ENCODE peak calls at places on chromosome 3, in eight cellular contexts. P is GM12892, D is sigmoid colon, Q is suprapubic skin, Y is stomach, R is K562, B is breast epithelium, W is spleen. O is an unnamed sample.

GRCh38 chr3:148601766-148602685 is 95.7 kb upstream of the AGTR1 start:
- DNase-seq in P (no peak), D (no peak), Q (no peak), Y (no peak), R (no peak), B (no peak), W (no peak), O (no peak)

GRCh38 chr3:159814161-159814560 is 174.5 kb upstream of the IL12A start:
- DNase-seq in P (no peak), D (no peak), Q (no peak), Y (no peak), R (no peak), B (no peak), W (no peak), O (no peak)

GRCh38 chr3:190266915-190267290 is 55.3 kb downstream of the CLDN1 start:
- DNase-seq in P (no peak), D (no peak), Q (no peak), Y (no peak), R (no peak), B (no peak), W (no peak), O (no peak)

GRCh38 chr3:36681867-36682266 is 82.5 kb downstream of the DCLK3 start:
- DNase-seq in P (no peak), D (no peak), Q (no peak), Y (no peak), R (no peak), B (no peak), W (no peak), O (no peak)

GRCh38 chr3:51270559-51270958 is 114.5 kb upstream of the MANF start:
- DNase-seq in P (no peak), D (no peak), Q (no peak), Y (no peak), R (no peak), B (no peak), W (no peak), O (no peak)

GRCh38 chr3:52367891-52368880 is 52.1 kb downstream of the DNAH1 start:
- DNase-seq in P (no peak), D (no peak), Q (no peak), Y (no peak), R (no peak), B (no peak), W (no peak), O (no peak)

GRCh38 chr3:144590854-144591253 is 619.2 kb downstream of the DIPK2A start:
- DNase-seq in P (no peak), D (no peak), Q (no peak), Y (no peak), R (no peak), B (no peak), W (no peak), O (no peak)

GRCh38 chr3:23601020-23601822 is 204.5 kb upstream of the UBE2E1 start:
- DNase-seq in P (no peak), D (no peak), Q (no peak), Y (no peak), R (no peak), B (no peak), W (no peak), O (no peak)

GRCh38 chr3:110650752-110651151 is 420.9 kb upstream of the NECTIN3 start:
- DNase-seq in P (no peak), D (no peak), Q (no peak), Y (no peak), R (no peak), B (no peak), W (no peak), O (no peak)

GRCh38 chr3:45509038-45509767 is 85.3 kb upstream of the LIMD1 start:
- DNase-seq in P (no peak), D (no peak), Q (no peak), Y (no peak), R (no peak), B (no peak), W (no peak), O (no peak)

GRCh38 chr3:13588221-13588701 is 39.3 kb downstream of the FBLN2 start:
- DNase-seq in P (no peak), D (peak; percentile 52), Q (no peak), Y (no peak), R (no peak), B (no peak), W (peak; percentile 64), O (no peak)

GRCh38 chr3:107596639-107597038 is 73.9 kb downstream of the BBX start:
- DNase-seq in P (no peak), D (no peak), Q (no peak), Y (no peak), R (no peak), B (no peak), W (no peak), O (no peak)

GRCh38 chr3:107599755-107600122 is 77.0 kb downstream of the BBX start:
- DNase-seq in P (no peak), D (no peak), Q (no peak), Y (no peak), R (no peak), B (no peak), W (no peak), O (no peak)

GRCh38 chr3:107594870-107595269 is 72.1 kb downstream of the BBX start:
- DNase-seq in P (no peak), D (no peak), Q (no peak), Y (no peak), R (no peak), B (no peak), W (no peak), O (no peak)

GRCh38 chr3:107600784-107601183 is 78.0 kb downstream of the BBX start:
- DNase-seq in P (no peak), D (no peak), Q (no peak), Y (no peak), R (no peak), B (no peak), W (no peak), O (no peak)

DNA sequence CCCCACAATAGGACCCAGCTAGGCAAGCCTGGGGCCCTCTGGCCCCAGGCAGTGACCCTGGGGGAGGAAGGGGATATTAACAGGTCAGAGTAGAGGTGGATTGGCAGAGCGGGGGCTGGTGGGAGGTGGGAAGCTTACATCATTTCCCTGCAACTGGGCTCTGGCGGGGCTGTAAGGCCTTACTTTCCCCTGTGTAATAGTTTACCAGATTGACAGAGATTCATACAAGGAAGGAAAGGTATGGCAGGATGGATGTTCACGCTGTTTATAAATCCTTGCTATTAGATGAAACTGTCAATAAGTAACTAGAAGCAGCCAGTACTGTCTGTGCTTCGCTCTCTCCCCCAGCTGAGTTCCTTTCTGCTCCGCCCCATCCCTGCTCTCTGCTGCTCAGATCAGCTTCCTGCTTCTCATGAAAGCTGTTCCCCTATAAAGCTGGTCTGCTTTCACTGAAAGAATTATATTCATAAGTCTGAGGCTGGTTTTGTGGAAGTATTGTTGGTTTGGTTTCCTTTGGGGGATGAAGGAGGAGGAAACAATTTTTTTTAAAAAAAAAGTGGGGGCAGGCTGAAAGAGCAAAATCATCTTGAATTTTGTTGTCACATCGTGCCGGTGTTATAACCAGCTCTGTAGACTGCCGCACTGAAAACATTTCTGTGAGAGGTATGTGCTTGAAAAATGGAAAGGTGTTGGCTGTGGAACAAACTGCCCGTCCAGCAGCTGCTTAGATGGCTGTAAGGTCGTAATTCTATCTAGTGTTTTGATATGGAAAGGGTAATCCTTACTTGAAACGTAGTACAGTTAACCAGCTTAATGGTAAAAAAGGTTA is 76.4 kb downstream of the BBX start:
- DNase-seq in P (no peak), D (peak; percentile 70), Q (no peak), Y (no peak), R (no peak), B (no peak), W (peak; percentile 86), O (no peak)
- TF ChIP-seq POLR2AphosphoS5 in P (no peak), D (no peak), Q (no peak), Y (no peak), R (no peak), B (no peak), W (no peak), O (no peak)

DNA sequence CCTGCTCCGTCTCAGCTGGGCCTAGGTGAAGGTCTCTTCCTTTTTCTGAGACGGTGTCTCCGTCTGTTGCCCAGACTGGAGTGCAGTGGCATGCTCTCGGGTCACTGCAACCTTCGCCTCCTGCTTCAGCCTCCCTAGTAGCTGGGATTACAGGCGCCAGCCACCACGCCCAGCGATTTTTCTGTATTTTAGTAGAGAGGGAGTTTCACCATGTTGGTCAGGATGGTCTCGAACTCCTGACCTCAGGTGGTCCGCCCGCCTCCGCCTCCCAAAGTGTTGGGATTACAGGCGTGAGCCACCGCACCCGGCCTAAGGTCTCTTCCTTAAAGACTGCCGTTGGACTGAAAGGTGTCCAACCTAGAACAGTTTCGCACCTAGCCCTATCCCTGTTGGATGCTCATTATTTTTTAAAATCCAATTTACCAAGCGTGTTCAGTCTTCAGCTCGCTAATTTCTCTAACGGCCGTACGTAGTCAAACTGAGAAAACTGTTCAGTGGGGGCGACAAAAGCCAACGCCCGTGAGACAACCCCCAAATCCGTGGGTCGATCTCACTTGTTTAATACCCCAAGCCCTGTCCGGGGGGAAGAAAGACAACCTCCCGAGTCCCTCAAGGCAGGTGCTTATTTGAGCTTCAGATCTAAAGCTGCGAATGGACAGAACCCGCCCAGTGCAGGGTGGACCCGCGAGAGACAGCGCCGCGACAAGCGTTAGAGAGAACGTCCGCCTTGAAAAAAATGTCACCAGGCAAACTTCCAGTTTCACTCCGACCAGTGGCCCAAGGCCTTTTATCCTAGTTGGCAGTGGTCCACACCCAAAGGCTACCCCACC is 986 bp upstream of the OXSR1 start:
- DNase-seq in P (no peak), D (no peak), Q (no peak), Y (no peak), R (no peak), B (no peak), W (peak; percentile 88), O (peak; percentile 27)
- TF ChIP-seq POLR2A in P (no peak), D (peak; percentile 71), Q (peak; percentile 56), Y (peak; percentile 73), R (peak; percentile 70), B (no peak), W (no peak), O (no peak)

GRCh38 chr3:155083313-155083905 is 3.3 kb downstream of the MME start:
- DNase-seq in P (no peak), D (no peak), Q (no peak), Y (no peak), R (no peak), B (no peak), W (no peak), O (no peak)

GRCh38 chr3:155076888-155077287 is 3.2 kb upstream of the MME start:
- DNase-seq in P (no peak), D (no peak), Q (no peak), Y (no peak), R (no peak), B (no peak), W (no peak), O (no peak)

GRCh38 chr3:155078959-155079794 is 942 bp upstream of the MME start:
- DNase-seq in P (no peak), D (no peak), Q (no peak), Y (no peak), R (peak; percentile 32), B (no peak), W (no peak), O (no peak)

GRCh38 chr3:155079795-155080546 is at the start of gene MME:
- DNase-seq in P (no peak), D (no peak), Q (no peak), Y (peak; percentile 34), R (peak; percentile 15), B (no peak), W (peak; percentile 87), O (no peak)

GRCh38 chr3:155080692-155081091 is 573 bp downstream of the MME start:
- DNase-seq in P (no peak), D (no peak), Q (no peak), Y (no peak), R (no peak), B (no peak), W (no peak), O (no peak)
- TF ChIP-seq POLR2AphosphoS5 in P (no peak), D (no peak), Q (no peak), Y (no peak), R (no peak), B (no peak), W (no peak), O (no peak)

GRCh38 chr3:183515968-183516851 is 39.3 kb downstream of the KLHL6 start:
- DNase-seq in P (no peak), D (no peak), Q (no peak), Y (no peak), R (no peak), B (no peak), W (no peak), O (no peak)
- TF ChIP-seq POLR2A in P (no peak), D (no peak), Q (no peak), Y (no peak), R (no peak), B (no peak), W (no peak), O (no peak)